ENCODE peak calls at places on chromosome 19, in four cellular contexts. One of them, this sample, is unnamed. For H3K27me3, the result is how much of the 10 kb centered on the place peaks cover.

GRCh38 chr19:42081584-42082258 is 5.8 kb downstream of the ZNF574 start:
- DNase-seq in tibial nerve: no peak
- DNase-seq in neural progenitor cell: no peak
- DNase-seq in uterus: no peak
- DNase-seq in this sample: no peak

GRCh38 chr19:9597027-9597426 is 12.7 kb upstream of the ZNF121 start:
- DNase-seq in uterus: no peak
- DNase-seq in neural progenitor cell: no peak
- DNase-seq in tibial nerve: no peak
- DNase-seq in this sample: no peak

GRCh38 chr19:18279516-18280246 is 1.7 kb downstream of the JUND start:
- DNase-seq in neural progenitor cell: peak
- DNase-seq in uterus: peak
- DNase-seq in tibial nerve: peak
- DNase-seq in this sample: peak

GRCh38 chr19:46608581-46609345 is 7.6 kb downstream of the CALM3 start:
- DNase-seq in neural progenitor cell: no peak
- DNase-seq in uterus: no peak
- DNase-seq in tibial nerve: peak
- DNase-seq in this sample: peak

GRCh38 chr19:53947624-53948023 is 15.1 kb upstream of the CACNG8 start:
- DNase-seq in neural progenitor cell: peak
- DNase-seq in uterus: no peak
- DNase-seq in tibial nerve: no peak
- DNase-seq in this sample: no peak

GRCh38 chr19:11673608-11674041 is 65.1 kb downstream of the ZNF823 start:
- DNase-seq in neural progenitor cell: peak
- DNase-seq in tibial nerve: no peak
- DNase-seq in uterus: peak
- DNase-seq in this sample: peak

GRCh38 chr19:2731181-2732117 is 8.4 kb downstream of the SLC39A3 start:
- DNase-seq in tibial nerve: no peak
- DNase-seq in uterus: no peak
- DNase-seq in neural progenitor cell: no peak
- DNase-seq in this sample: no peak

GRCh38 chr19:47003611-47003935 is 16.1 kb upstream of the NPAS1 start:
- DNase-seq in uterus: no peak
- DNase-seq in neural progenitor cell: no peak
- DNase-seq in tibial nerve: no peak
- DNase-seq in this sample: no peak

GRCh38 chr19:13060233-13060963 is 42.3 kb downstream of the LYL1 start:
- DNase-seq in neural progenitor cell: peak
- DNase-seq in tibial nerve: no peak
- DNase-seq in uterus: no peak
- DNase-seq in this sample: peak

GRCh38 chr19:3537101-3537437 is 1.9 kb upstream of the TEKTIP1 start:
- DNase-seq in uterus: no peak
- DNase-seq in tibial nerve: no peak
- DNase-seq in neural progenitor cell: no peak
- DNase-seq in this sample: no peak

GRCh38 chr19:11324748-11325389 is 14.6 kb downstream of the RAB3D start:
- DNase-seq in uterus: peak
- DNase-seq in neural progenitor cell: no peak
- DNase-seq in tibial nerve: no peak
- DNase-seq in this sample: no peak

GRCh38 chr19:55460670-55461258 is 678 bp downstream of the ISOC2 start:
- DNase-seq in uterus: peak
- DNase-seq in tibial nerve: peak
- DNase-seq in neural progenitor cell: peak
- DNase-seq in this sample: peak

GRCh38 chr19:34963531-34964406 is at the start of gene ZNF792:
- DNase-seq in neural progenitor cell: peak
- DNase-seq in tibial nerve: peak
- DNase-seq in uterus: peak
- DNase-seq in this sample: peak

GRCh38 chr19:3061214-3062161 is 807 bp downstream of the TLE5 start:
- DNase-seq in uterus: peak
- DNase-seq in tibial nerve: no peak
- DNase-seq in neural progenitor cell: no peak
- DNase-seq in this sample: peak

GRCh38 chr19:50626011-50626410 is 13.7 kb downstream of the SYT3 start:
- DNase-seq in neural progenitor cell: no peak
- DNase-seq in tibial nerve: no peak
- DNase-seq in uterus: no peak
- DNase-seq in this sample: no peak

GRCh38 chr19:7373862-7374261 is 25.1 kb downstream of the ARHGEF18 start:
- DNase-seq in neural progenitor cell: no peak
- DNase-seq in tibial nerve: no peak
- DNase-seq in uterus: no peak
- DNase-seq in this sample: no peak

GRCh38 chr19:3224346-3225325 is at the start of gene CELF5:
- DNase-seq in tibial nerve: no peak
- DNase-seq in uterus: no peak
- DNase-seq in neural progenitor cell: peak
- DNase-seq in this sample: peak

GRCh38 chr19:18190278-18190677 is 2.7 kb upstream of the MPV17L2 start:
- DNase-seq in neural progenitor cell: no peak
- DNase-seq in tibial nerve: no peak
- DNase-seq in uterus: no peak
- DNase-seq in this sample: no peak

GRCh38 chr19:16654151-16654550 is 5.8 kb downstream of the SMIM7 start:
- DNase-seq in uterus: no peak
- DNase-seq in tibial nerve: no peak
- DNase-seq in neural progenitor cell: no peak
- DNase-seq in this sample: no peak

GRCh38 chr19:16655727-16656126 is 4.2 kb downstream of the SMIM7 start:
- DNase-seq in tibial nerve: no peak
- DNase-seq in uterus: no peak
- DNase-seq in neural progenitor cell: no peak
- DNase-seq in this sample: no peak

GRCh38 chr19:16657384-16657783 is 2.6 kb downstream of the SMIM7 start:
- DNase-seq in neural progenitor cell: no peak
- DNase-seq in uterus: no peak
- DNase-seq in tibial nerve: no peak
- DNase-seq in this sample: no peak

GRCh38 chr19:16650821-16651220 is 9.1 kb downstream of the SMIM7 start:
- DNase-seq in tibial nerve: no peak
- DNase-seq in neural progenitor cell: no peak
- DNase-seq in uterus: no peak
- DNase-seq in this sample: no peak

DNA sequence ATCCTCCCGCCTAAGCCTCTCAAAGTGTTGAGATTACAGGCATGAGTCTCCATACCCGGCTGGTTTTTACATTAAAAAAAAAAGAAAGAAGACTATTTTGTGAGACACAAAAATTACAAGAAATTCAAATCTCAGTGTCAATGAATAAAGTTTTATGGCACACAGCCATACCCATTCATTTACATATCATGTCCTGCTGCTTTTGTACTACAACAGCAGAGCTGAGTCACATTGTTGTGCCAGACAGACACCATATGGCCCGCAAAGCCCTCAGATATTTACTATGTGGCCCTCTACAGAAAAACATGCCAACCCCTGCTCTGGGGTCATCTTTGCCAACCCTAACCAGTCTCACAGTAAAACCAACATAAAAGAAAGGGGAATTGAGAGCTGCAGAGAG is 5.3 kb downstream of the SMIM7 start:
- DNase-seq in uterus: no peak
- DNase-seq in tibial nerve: no peak
- DNase-seq in neural progenitor cell: no peak
- DNase-seq in this sample: no peak
- H3K27ac ChIP-seq in uterus: no peak
- H3K27ac ChIP-seq in tibial nerve: no peak
- H3K27ac ChIP-seq in neural progenitor cell: no peak
- H3K27ac ChIP-seq in this sample: no peak

GRCh38 chr19:49414256-49414655 is 9.0 kb downstream of the PTH2 start:
- DNase-seq in neural progenitor cell: no peak
- DNase-seq in uterus: no peak
- DNase-seq in tibial nerve: no peak
- DNase-seq in this sample: no peak

GRCh38 chr19:49419173-49419572 is 4.1 kb downstream of the PTH2 start:
- DNase-seq in uterus: no peak
- DNase-seq in tibial nerve: no peak
- DNase-seq in neural progenitor cell: no peak
- DNase-seq in this sample: no peak

GRCh38 chr19:49415102-49415809 is 8.0 kb downstream of the PTH2 start:
- DNase-seq in neural progenitor cell: no peak
- DNase-seq in tibial nerve: no peak
- DNase-seq in uterus: no peak
- DNase-seq in this sample: no peak

GRCh38 chr19:49415810-49416200 is 7.4 kb downstream of the PTH2 start:
- DNase-seq in uterus: no peak
- DNase-seq in neural progenitor cell: no peak
- DNase-seq in tibial nerve: no peak
- DNase-seq in this sample: no peak

DNA sequence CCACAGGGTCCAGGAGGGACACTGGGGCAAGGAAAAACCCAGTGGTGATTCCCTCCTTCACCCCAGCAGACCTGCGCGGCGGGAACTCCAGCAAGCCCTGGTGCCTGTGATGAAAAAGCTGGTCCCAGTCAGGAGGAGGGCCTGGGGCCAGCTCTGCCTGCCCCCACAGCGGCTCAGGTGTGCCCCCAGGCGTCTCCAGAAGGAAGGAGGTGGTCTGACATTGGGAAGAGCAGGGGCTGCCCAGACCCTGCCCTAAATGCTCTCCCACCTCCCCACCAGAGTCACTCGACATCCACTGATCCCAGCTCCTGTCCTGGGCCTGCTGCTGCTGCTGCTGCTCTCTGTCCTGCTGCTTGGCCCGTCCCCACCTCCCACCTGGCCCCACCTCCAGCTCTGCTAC is 6.2 kb downstream of the PTH2 start:
- DNase-seq in neural progenitor cell: peak
- DNase-seq in uterus: no peak
- DNase-seq in tibial nerve: no peak
- DNase-seq in this sample: no peak
- H3K27me3 ChIP-seq in neural progenitor cell: under half
- H3K27me3 ChIP-seq in uterus: under half
- H3K27me3 ChIP-seq in tibial nerve: under half
- H3K27me3 ChIP-seq in this sample: half or more

GRCh38 chr19:45161715-45162463 is 1.1 kb upstream of the NKPD1 start:
- DNase-seq in neural progenitor cell: peak
- DNase-seq in uterus: no peak
- DNase-seq in tibial nerve: no peak
- DNase-seq in this sample: no peak
- TF ChIP-seq CTCF in neural progenitor cell: peak
- TF ChIP-seq CTCF in uterus: peak
- TF ChIP-seq CTCF in tibial nerve: peak
- TF ChIP-seq CTCF in this sample: peak

DNA sequence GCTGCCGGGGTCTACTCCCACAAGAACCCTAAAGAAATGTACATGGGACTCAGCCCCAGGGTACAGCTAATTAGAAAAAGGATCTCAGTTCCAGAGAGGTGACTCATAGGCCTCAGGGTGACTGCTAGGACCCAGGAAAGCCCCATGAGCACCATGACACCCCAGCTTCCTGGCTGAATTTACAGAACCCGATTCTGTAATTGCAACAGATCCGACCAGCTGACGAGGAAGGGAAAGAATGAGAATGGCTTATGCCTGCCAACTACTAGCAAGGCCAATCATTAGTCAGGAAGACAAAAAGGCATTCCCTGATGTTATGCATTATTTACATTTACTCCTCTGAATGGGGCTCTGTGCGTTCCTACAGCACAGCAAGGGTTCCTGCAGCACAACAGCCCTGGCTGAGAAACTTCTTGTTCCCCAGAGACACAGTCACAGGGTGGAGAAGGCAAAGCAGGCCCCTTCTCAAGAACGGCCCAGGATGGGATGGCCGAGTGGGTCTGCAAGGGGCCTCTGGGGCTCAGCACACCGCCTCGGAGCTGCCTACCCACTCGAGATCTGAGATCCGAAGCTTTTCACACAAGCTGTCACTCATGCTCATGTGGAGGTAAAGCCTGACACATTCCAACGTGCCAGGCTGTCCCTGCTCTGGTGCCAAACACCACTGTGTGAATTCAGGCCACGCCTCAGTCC is 27.2 kb downstream of the PBX4 start:
- DNase-seq in tibial nerve: no peak
- DNase-seq in neural progenitor cell: peak
- DNase-seq in uterus: no peak
- DNase-seq in this sample: no peak
- H3K27ac ChIP-seq in tibial nerve: peak
- H3K27ac ChIP-seq in neural progenitor cell: no peak
- H3K27ac ChIP-seq in uterus: no peak
- H3K27ac ChIP-seq in this sample: no peak

GRCh38 chr19:33568706-33569105 is 47.1 kb upstream of the PEPD start:
- DNase-seq in uterus: no peak
- DNase-seq in neural progenitor cell: no peak
- DNase-seq in tibial nerve: no peak
- DNase-seq in this sample: no peak
- H3K27me3 ChIP-seq in uterus: under half
- H3K27me3 ChIP-seq in neural progenitor cell: under half
- H3K27me3 ChIP-seq in tibial nerve: under half
- H3K27me3 ChIP-seq in this sample: half or more

DNA sequence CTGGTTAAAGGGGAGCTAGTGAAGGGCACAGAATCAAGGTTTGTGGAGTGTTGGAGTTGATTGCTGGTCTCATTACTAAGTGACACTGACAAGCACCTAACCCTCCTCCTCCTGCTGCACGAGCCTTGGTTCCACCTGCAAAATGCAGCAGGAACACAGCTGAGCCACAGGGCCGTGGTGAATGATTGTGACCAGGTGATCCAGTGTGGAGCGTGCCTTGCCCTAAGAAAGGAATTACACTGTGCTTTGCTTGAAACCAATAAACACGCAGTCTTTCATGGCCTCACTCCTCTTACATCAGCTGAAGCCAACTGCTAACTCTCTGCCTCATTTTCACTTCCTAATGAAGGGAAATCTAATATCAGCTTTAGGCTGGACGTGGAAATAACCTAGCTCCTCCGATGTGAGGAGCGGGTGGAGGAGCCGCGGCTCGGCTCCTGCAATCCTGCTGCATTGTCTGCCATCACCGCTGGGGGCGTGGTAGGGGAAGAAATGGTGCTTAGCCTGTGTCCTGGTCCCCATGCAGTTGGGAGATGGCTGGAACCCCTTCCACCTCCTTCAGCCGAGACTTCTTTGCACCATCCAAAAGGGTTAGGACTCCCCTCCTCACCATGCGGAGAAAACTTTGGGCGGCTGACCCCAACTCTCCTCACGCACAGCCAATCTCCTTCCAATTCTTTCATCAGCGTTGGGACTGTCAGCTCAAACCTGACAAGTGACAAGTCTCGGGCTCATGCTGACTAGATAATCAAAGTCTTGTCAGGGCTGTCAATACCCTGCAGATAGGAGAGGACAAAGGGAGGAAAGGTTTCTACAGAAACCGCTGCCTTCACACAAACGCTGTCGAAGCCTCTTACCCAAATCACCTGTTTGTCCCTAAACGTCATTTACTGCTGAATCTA is 427.9 kb downstream of the ZNF536 start:
- DNase-seq in tibial nerve: no peak
- DNase-seq in neural progenitor cell: peak
- DNase-seq in uterus: no peak
- DNase-seq in this sample: peak
- TF ChIP-seq CTCF in tibial nerve: peak
- TF ChIP-seq CTCF in neural progenitor cell: peak
- TF ChIP-seq CTCF in uterus: peak
- TF ChIP-seq CTCF in this sample: peak

This sample was measured in left ventricle myocardium inferior.